ENCODE peak calls at places on chromosomes 4 and X, in nine cellular contexts. U is DMS79 treated with DMSO at 0.1 percent for 48 hours, P is BE2C, W is pancreas, L is glutamatergic neuron, A is hippocampal formation, H is brain microvascular endothelial cell, F is T-helper 9 cell, S is GM13977. O is an unnamed sample.

GRCh38 chr4:138263438-138263837 is 21.3 kb upstream of the SLC7A11 start:
- DNase-seq in U (no peak), P (no peak), W (no peak), L (no peak), A (no peak), H (no peak), F (no peak), S (no peak), O (no peak)

GRCh38 chr4:3239342-3239741 is 9.6 kb upstream of the MSANTD1 start:
- DNase-seq in U (no peak), P (no peak), W (peak; percentile 64), L (no peak), A (no peak), H (no peak), F (no peak), S (no peak), O (no peak)

GRCh38 chr4:47469951-47470350 is 6.4 kb upstream of the COMMD8 start:
- DNase-seq in U (no peak), P (no peak), W (no peak), L (no peak), A (no peak), H (no peak), F (no peak), S (no peak), O (no peak)

GRCh38 chr4:116636917-116637316 is 448.5 kb downstream of the TRAM1L1 start:
- DNase-seq in U (no peak), P (no peak), W (no peak), L (no peak), A (no peak), H (no peak), F (no peak), S (peak; percentile 4), O (peak; percentile 2)

GRCh38 chr4:94758141-94758699 is 465 bp downstream of the BMPR1B start:
- DNase-seq in U (no peak), P (peak; percentile 86), W (peak; percentile 52), L (peak; percentile 72), A (no peak), H (peak; percentile 14), F (no peak), S (no peak), O (peak; percentile 22)

GRCh38 chr4:121938282-121939092 is 13.4 kb downstream of the TRPC3 start:
- DNase-seq in U (no peak), P (no peak), W (no peak), L (no peak), A (no peak), H (no peak), F (no peak), S (no peak), O (no peak)

GRCh38 chrX:102917801-102918200 is 19.3 kb upstream of the RAB40AL start:
- DNase-seq in U (no peak), P (no peak), W (no peak), L (no peak), A (no peak), H (no peak), F (no peak), S (no peak), O (no peak)

GRCh38 chr4:8913121-8913857 is 41.6 kb upstream of the HMX1 start:
- DNase-seq in U (no peak), P (no peak), W (no peak), L (no peak), A (no peak), H (no peak), F (no peak), S (peak; percentile 15), O (peak; percentile 16)

GRCh38 chrX:41862562-41863184 is 60.7 kb downstream of the CASK start:
- DNase-seq in U (no peak), P (no peak), W (no peak), L (no peak), A (no peak), H (no peak), F (no peak), S (no peak), O (no peak)

O was measured in GM13976.